ENCODE peak calls at places on chromosomes 7 and 10, in seven cellular contexts. P is AG04450; A is fibroblast of mammary gland; I is NCI-H1436; R is neural progenitor cell; B is stimulated activated naive CD4-positive, alpha-beta T cell; C is stimulated activated CD8-positive, alpha-beta memory T cell treated with anti-CD3 and anti-CD28 coated beads, Interleukin-2, amount 100 ng/mL, for 48 hours. T is an unnamed sample.
A peak's percentile ranks its signal among the peaks of the same experiment; 100 is the strongest.

GRCh38 chr10:104054430-104054829 is 31.2 kb downstream of the COL17A1 start:
- DNase-seq in R (no peak), P (peak; percentile 18), I (no peak), C (no peak), A (peak; percentile 71), B (no peak), T (no peak)

GRCh38 chr7:29825750-29826529 is 19.6 kb downstream of the WIPF3 start:
- DNase-seq in B (no peak), P (no peak), I (no peak), R (no peak), C (no peak), A (no peak), T (no peak)

GRCh38 chr7:56079450-56080185 is 13.1 kb downstream of the PHKG1 start:
- DNase-seq in R (no peak), A (peak; percentile 71), C (no peak), P (no peak), B (no peak), I (peak; percentile 19), T (no peak)

GRCh38 chr10:130541090-130541489 is 404.9 kb downstream of the GLRX3 start:
- DNase-seq in C (no peak), B (no peak), I (no peak), R (no peak), P (no peak), A (no peak), T (no peak)

GRCh38 chr10:10489765-10490164 is 527.9 kb upstream of the CELF2 start:
- DNase-seq in R (no peak), P (peak; percentile 23), A (peak; percentile 13), B (no peak), I (no peak), C (no peak), T (no peak)

GRCh38 chr10:110226926-110227641 is 19.7 kb downstream of the MXI1 start:
- DNase-seq in R (peak; percentile 64), A (no peak), B (peak; percentile 90), P (no peak), I (peak; percentile 96), C (no peak), T (peak; percentile 75)

GRCh38 chr10:49605939-49606509 is 4.1 kb upstream of the SLC18A3 start:
- DNase-seq in R (no peak), I (no peak), C (no peak), P (no peak), A (no peak), B (no peak), T (no peak)

GRCh38 chr7:2781636-2782035 is 62.5 kb downstream of the GNA12 start:
- DNase-seq in C (no peak), I (no peak), P (no peak), B (no peak), R (no peak), A (peak; percentile 89), T (no peak)

GRCh38 chr10:34906021-34906965 is 91.2 kb upstream of the PARD3 start:
- DNase-seq in B (no peak), I (peak; percentile 86), R (peak; percentile 74), A (no peak), P (no peak), C (no peak), T (no peak)

GRCh38 chr7:106570948-106571418 is 90.0 kb downstream of the CCDC71L start:
- DNase-seq in I (no peak), A (no peak), B (no peak), C (no peak), P (no peak), R (no peak), T (no peak)

GRCh38 chr7:25643770-25644394 is 415.6 kb upstream of the NPVF start:
- DNase-seq in A (no peak), B (no peak), P (no peak), C (no peak), R (no peak), I (no peak), T (no peak)

GRCh38 chr10:11560076-11560709 is 51.3 kb downstream of the USP6NL start:
- DNase-seq in A (no peak), P (no peak), B (no peak), I (no peak), R (no peak), C (no peak), T (no peak)

GRCh38 chr10:23173549-23174074 is 18.5 kb upstream of the PTF1A start:
- DNase-seq in C (no peak), B (no peak), I (no peak), P (no peak), R (peak; percentile 69), A (no peak), T (no peak)

GRCh38 chr7:77895905-77896304 is 97.3 kb downstream of the PHTF2 start:
- DNase-seq in B (no peak), I (no peak), R (no peak), P (no peak), A (no peak), C (no peak), T (no peak)

GRCh38 chr10:121498071-121498470 is 100.2 kb downstream of the FGFR2 start:
- DNase-seq in P (no peak), I (no peak), R (no peak), A (no peak), C (no peak), B (no peak), T (no peak)

GRCh38 chr7:33661430-33662160 is 243.7 kb upstream of the BMPER start:
- DNase-seq in C (no peak), I (no peak), R (no peak), B (no peak), A (no peak), P (no peak), T (no peak)

GRCh38 chr10:4083509-4084003 is 298.5 kb upstream of the KLF6 start:
- DNase-seq in P (no peak), I (no peak), B (no peak), C (no peak), A (peak; percentile 66), R (no peak), T (no peak)

GRCh38 chr7:55250313-55250712 is 114.8 kb upstream of the LANCL2 start:
- DNase-seq in P (no peak), C (no peak), I (no peak), A (peak; percentile 25), B (no peak), R (peak; percentile 66), T (no peak)

GRCh38 chr7:119472398-119473038 is 800.5 kb upstream of the KCND2 start:
- DNase-seq in P (no peak), B (no peak), I (peak; percentile 58), A (no peak), C (no peak), R (no peak), T (no peak)

GRCh38 chr7:5758753-5759330 is 22.6 kb downstream of the RNF216 start:
- DNase-seq in A (no peak), I (no peak), R (no peak), P (no peak), B (no peak), C (no peak), T (no peak)

GRCh38 chr10:42963302-42963701 is 113.6 kb upstream of the RET start:
- DNase-seq in C (no peak), I (no peak), P (no peak), A (no peak), R (no peak), B (no peak), T (no peak)

GRCh38 chr7:33805630-33806233 is 99.6 kb upstream of the BMPER start:
- DNase-seq in P (no peak), B (no peak), A (peak; percentile 79), C (no peak), R (no peak), I (no peak), T (no peak)

GRCh38 chr10:123145542-123146012 is 2.4 kb upstream of the HMX2 start:
- DNase-seq in B (no peak), A (no peak), I (no peak), C (no peak), P (no peak), R (no peak), T (no peak)

GRCh38 chr10:7075851-7076250 is 335.0 kb downstream of the SFMBT2 start:
- DNase-seq in B (no peak), P (no peak), R (no peak), A (no peak), C (no peak), I (no peak), T (no peak)

GRCh38 chr7:78379148-78379547 is 580.6 kb downstream of the PHTF2 start:
- DNase-seq in P (peak; percentile 4), B (no peak), I (no peak), A (peak; percentile 37), R (no peak), C (no peak), T (no peak)

GRCh38 chr10:119500796-119501195 is 41.7 kb downstream of the RGS10 start:
- DNase-seq in I (no peak), B (peak; percentile 14), P (no peak), A (no peak), R (no peak), C (no peak), T (no peak)

GRCh38 chr7:95804090-95804489 is 31.7 kb downstream of the DYNC1I1 start:
- DNase-seq in P (no peak), R (no peak), B (no peak), I (no peak), A (no peak), C (no peak), T (no peak)

GRCh38 chr10:43138757-43139241 is 554 bp downstream of the CSGALNACT2 start:
- DNase-seq in I (no peak), P (no peak), R (no peak), C (peak; percentile 36), A (peak; percentile 37), B (peak; percentile 85), T (peak; percentile 73)

GRCh38 chr7:2100278-2101205 is 132.2 kb downstream of the MAD1L1 start:
- DNase-seq in C (no peak), I (no peak), R (no peak), P (no peak), A (no peak), B (peak; percentile 67), T (peak; percentile 42)

GRCh38 chr7:29084832-29085231 is 61.5 kb downstream of the CPVL start:
- DNase-seq in B (no peak), I (no peak), C (no peak), A (no peak), R (no peak), P (no peak), T (no peak)

GRCh38 chr10:15120523-15120922 is 23.4 kb downstream of the RPP38 start:
- DNase-seq in P (no peak), C (no peak), A (peak; percentile 81), R (no peak), B (no peak), I (no peak), T (no peak)

GRCh38 chr10:110410329-110411046 is 87.2 kb upstream of the DUSP5 start:
- DNase-seq in I (no peak), P (peak; percentile 93), A (peak; percentile 98), B (no peak), C (no peak), R (no peak), T (no peak)

GRCh38 chr10:78686444-78687060 is 382.2 kb upstream of the ZMIZ1 start:
- DNase-seq in R (no peak), A (no peak), I (no peak), P (no peak), C (no peak), B (no peak), T (no peak)

GRCh38 chr10:72736176-72736795 is 44.3 kb downstream of the MCU start:
- DNase-seq in R (no peak), B (no peak), C (no peak), I (peak; percentile 7), P (no peak), A (peak; percentile 79), T (no peak)

GRCh38 chr7:6536899-6537298 is 14.4 kb downstream of the GRID2IP start:
- DNase-seq in A (no peak), C (no peak), B (no peak), P (no peak), I (peak; percentile 50), R (peak; percentile 75), T (no peak)

GRCh38 chr7:5430612-5430947 is 6.9 kb upstream of the TNRC18 start:
- DNase-seq in A (no peak), P (no peak), R (no peak), B (no peak), I (no peak), C (no peak), T (no peak)

T was measured in T-cell.